ENCODE peak calls at places on chromosomes 5 and 9, in eight cellular contexts. U, Y, H, K, W, Q, S and V are unnamed samples. For H3K27me3, the result is how much of the 10 kb centered on the place peaks cover.

GRCh38 chr9:17613723-17614122 is 34.9 kb downstream of the SH3GL2 start:
- DNase-seq in Y (no peak), Q (no peak), W (no peak), H (no peak), K (no peak), S (peak), U (no peak), V (no peak)

GRCh38 chr9:136807281-136808074 is at the start of gene RABL6:
- DNase-seq in S (peak), Y (peak), U (no peak), K (peak), Q (peak), H (peak), W (peak), V (peak)

GRCh38 chr9:121860744-121861143 is 209.3 kb downstream of the DAB2IP start:
- DNase-seq in S (peak), W (peak), Q (no peak), Y (no peak), K (peak), H (peak), U (no peak), V (no peak)

GRCh38 chr5:98769006-98769255 is 4.5 kb upstream of the RGMB start:
- DNase-seq in S (no peak), Q (peak), H (peak), U (no peak), Y (no peak), K (no peak), W (no peak), V (no peak)

GRCh38 chr9:122076117-122076516 is 17.0 kb downstream of the TTLL11 start:
- DNase-seq in S (no peak), H (no peak), W (no peak), K (peak), Q (no peak), U (no peak), Y (no peak), V (no peak)

GRCh38 chr9:134156564-134157377 is 7.6 kb downstream of the RNU6ATAC start:
- DNase-seq in K (no peak), H (peak), Y (no peak), U (no peak), S (no peak), Q (no peak), W (no peak), V (no peak)

GRCh38 chr5:111530298-111530740 is 18.0 kb upstream of the STARD4 start:
- DNase-seq in W (peak), Y (peak), U (peak), Q (peak), K (peak), S (peak), H (peak), V (peak)

GRCh38 chr5:152686931-152687330 is 281.9 kb upstream of the NMUR2 start:
- DNase-seq in S (peak), K (no peak), Q (no peak), H (no peak), W (no peak), Y (no peak), U (no peak), V (no peak)

GRCh38 chr5:36950586-36951457 is 74.3 kb downstream of the NIPBL start:
- DNase-seq in U (no peak), S (peak), K (no peak), Y (no peak), H (no peak), Q (no peak), W (peak), V (no peak)

GRCh38 chr9:98491778-98492177 is 217.0 kb downstream of the GABBR2 start:
- DNase-seq in U (no peak), Y (no peak), S (peak), H (no peak), Q (no peak), K (no peak), W (peak), V (no peak)

GRCh38 chr9:33480094-33480493 is 6.4 kb upstream of the NOL6 start:
- DNase-seq in H (no peak), S (no peak), U (no peak), Q (no peak), W (no peak), K (no peak), Y (no peak), V (no peak)

GRCh38 chr5:109413463-109413862 is 3.7 kb upstream of the PJA2 start:
- DNase-seq in W (peak), S (peak), H (no peak), U (no peak), Q (no peak), Y (no peak), K (no peak), V (no peak)

GRCh38 chr9:87554177-87554940 is 56.7 kb downstream of the DAPK1 start:
- DNase-seq in H (no peak), U (no peak), Q (no peak), S (no peak), K (no peak), Y (no peak), W (no peak), V (no peak)

GRCh38 chr5:95565280-95565920 is 10.5 kb downstream of the ARSK start:
- DNase-seq in K (no peak), S (peak), W (no peak), H (no peak), Q (no peak), Y (no peak), U (no peak), V (no peak)

GRCh38 chr5:24232929-24233328 is 411.8 kb downstream of the CDH10 start:
- DNase-seq in S (no peak), K (no peak), W (no peak), Y (no peak), Q (no peak), H (no peak), U (no peak), V (no peak)
- TF ChIP-seq CTCF in S (no peak), K (no peak), W (no peak), Y (no peak), Q (no peak), H (no peak), U (no peak), V (no peak)

DNA sequence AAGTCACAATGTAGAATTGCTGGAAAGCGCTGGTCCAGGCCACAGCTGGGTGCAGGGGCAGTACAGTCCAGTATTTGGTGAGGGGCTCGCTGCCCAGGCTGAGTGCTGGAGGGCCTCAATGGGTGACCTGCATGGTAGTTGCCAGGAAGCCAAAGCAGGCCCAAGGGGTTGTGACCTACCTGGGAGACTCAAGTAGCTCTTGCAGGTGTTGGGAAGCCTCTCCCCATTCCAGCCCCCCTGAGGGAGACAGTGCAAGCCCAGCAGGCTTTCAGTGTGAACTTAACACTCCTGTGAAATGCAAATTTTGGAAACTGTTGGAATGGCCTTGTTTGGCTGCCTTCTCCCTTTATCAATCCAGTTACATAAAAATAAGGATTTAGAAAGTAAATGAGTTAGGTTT is 13.9 kb downstream of the KDM4C start:
- DNase-seq in U (no peak), Y (no peak), K (no peak), H (no peak), W (no peak), S (no peak), Q (no peak), V (no peak)
- H3K27me3 ChIP-seq in U (under half), Y (under half), K (under half), H (under half), W (under half), S (under half), Q (under half), V (under half)

DNA sequence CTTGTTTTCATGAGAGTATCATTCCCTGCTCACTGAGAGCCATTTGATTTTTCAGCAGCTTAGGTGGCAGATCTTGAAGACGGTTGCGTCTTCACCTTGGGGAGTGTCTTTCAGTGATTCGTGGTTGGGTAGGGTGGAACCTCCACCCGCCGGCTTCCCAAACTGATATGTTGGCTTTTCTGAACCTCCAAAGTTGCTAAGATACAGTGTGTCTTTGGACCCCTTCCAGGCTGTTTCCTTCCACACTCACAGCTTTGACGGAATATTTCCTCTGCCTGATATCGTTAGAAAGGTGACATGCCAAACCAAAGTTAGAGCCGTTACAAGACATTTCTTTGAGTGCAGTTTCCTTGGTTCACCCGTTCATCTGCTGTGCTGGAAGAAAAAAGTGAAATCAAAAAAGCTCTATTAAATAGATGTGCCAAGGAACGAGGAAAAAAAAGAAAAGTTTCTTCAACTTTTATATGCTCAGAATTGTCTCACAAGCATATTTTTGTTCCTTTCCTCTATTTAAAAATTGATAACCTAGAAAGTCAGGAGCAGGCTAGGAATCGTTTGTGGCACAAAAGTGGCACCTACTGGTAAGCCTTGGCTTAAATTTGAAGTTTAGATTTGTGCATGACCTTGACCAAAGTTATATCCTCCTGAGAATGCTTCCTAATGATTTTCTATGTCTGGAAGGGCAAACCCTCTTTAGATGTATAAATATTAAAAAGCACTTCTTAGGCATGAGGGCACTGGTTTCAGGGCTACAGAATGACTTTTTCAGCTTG is 270.7 kb upstream of the WWC1 start:
- DNase-seq in W (no peak), Q (no peak), Y (no peak), U (no peak), K (no peak), S (peak), H (no peak), V (no peak)
- TF ChIP-seq CTCF in W (peak), Q (no peak), Y (no peak), U (no peak), K (no peak), S (peak), H (peak), V (no peak)

GRCh38 chr5:39755452-39755851 is 330.7 kb upstream of the DAB2 start:
- DNase-seq in K (no peak), W (no peak), S (no peak), H (no peak), Y (no peak), U (no peak), Q (no peak), V (no peak)
- H3K27me3 ChIP-seq in K (under half), W (under half), S (under half), H (under half), Y (under half), U (under half), Q (under half), V (under half)

DNA sequence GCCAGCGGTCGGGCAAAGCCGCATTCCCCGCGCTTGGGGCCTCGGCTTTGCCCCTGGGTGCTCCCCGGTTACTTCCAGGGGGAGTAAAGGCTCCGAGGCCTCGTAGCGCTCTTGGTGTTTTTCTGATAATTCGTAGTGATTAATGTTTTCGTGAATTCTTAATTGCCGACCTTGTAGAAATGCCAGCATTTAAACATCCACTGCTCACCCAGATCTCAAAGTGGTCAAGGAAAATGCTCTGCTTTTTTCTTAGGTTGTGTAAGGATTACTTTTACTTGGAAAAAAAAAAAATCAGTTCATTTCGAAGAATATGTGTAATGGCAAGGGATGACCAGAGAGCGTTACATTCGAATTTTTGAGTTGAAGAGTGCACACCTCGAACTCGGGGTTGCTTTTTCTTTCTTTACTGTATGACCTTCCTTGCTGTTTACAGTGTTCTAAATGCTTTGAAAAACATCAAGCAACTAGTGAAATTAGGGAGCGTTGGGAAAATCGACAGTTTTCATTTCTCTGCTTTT is 731 bp upstream of the TUT7 start:
- DNase-seq in H (no peak), S (no peak), W (no peak), Y (no peak), U (no peak), Q (no peak), K (no peak), V (no peak)
- TF ChIP-seq CTCF in H (peak), S (peak), W (no peak), Y (no peak), U (no peak), Q (no peak), K (no peak), V (peak)

GRCh38 chr5:135538261-135538660 is 2.5 kb upstream of the NEUROG1 start:
- DNase-seq in S (no peak), U (no peak), Y (no peak), W (no peak), K (peak), H (no peak), Q (no peak), V (no peak)
- H3K27me3 ChIP-seq in S (half or more), U (under half), Y (under half), W (half or more), K (under half), H (under half), Q (half or more), V (under half)

DNA sequence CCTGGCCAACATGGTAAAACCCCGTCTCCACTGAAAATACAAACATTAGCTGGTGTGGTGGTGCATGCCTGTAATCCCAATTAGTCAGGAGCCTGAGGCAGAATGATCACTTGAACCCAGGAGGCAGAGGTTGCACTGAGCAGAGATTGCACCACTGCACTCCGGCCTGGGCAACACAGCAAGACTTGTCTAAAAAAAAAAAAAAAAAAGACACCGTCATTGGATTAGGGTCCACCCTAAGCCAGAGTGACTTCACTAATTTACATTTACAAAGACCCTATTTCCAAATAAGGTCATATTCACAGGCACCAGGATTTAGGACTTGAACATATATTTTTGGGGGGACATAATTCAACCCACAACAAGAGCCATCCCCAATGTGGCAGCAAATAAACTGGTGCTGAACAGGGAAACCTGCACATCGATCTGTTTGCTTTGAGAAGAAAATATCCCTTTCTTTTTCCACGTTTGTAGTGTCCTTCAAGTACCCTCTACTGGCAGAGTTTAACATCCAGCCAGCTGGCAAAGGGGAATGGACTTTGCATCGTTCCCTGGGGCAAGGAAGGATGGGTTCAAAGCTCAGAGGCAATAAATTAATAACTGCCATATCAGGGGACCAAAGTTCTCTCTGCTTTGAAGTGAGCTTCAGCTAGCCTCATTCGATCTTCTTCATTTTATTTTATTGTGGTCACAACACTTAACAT is 3.7 kb upstream of the DNAJC25 start:
- DNase-seq in Q (peak), U (no peak), S (no peak), K (no peak), W (no peak), H (peak), Y (no peak), V (no peak)
- TF ChIP-seq CTCF in Q (no peak), U (no peak), S (no peak), K (no peak), W (no peak), H (no peak), Y (no peak), V (no peak)

GRCh38 chr5:45694255-45694834 is 1.8 kb downstream of the HCN1 start:
- DNase-seq in K (no peak), W (no peak), H (no peak), Q (no peak), U (no peak), S (no peak), Y (no peak), V (no peak)

GRCh38 chr5:45691656-45692055 is 4.5 kb downstream of the HCN1 start:
- DNase-seq in H (no peak), S (no peak), Q (no peak), W (no peak), U (no peak), K (no peak), Y (no peak), V (no peak)

GRCh38 chr5:45695011-45695667 is 1.0 kb downstream of the HCN1 start:
- DNase-seq in Y (no peak), U (no peak), Q (no peak), S (no peak), H (no peak), W (no peak), K (no peak), V (no peak)

GRCh38 chr5:45695680-45696093 is 493 bp downstream of the HCN1 start:
- DNase-seq in Y (no peak), S (no peak), H (no peak), K (no peak), U (no peak), W (no peak), Q (no peak), V (no peak)

DNA sequence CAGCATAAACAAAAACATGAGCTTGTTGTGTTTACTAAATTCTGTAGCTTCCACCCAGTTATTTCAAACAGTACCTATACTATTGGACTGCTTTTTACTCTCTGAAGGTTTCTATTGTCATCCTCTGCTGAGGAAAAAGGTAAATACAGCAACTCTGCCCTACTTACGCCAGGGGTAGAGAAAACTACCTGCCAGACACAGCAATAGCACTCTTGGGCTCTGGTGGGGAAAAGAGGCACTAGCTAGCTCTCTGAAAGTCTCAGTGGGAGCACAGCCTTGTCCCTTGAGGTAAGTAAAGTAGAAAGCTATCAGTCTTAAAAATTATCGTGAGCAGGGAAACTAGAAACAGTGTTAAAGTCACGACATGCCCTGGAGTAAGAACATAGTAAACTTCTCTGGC is 3.7 kb downstream of the HCN1 start:
- DNase-seq in K (no peak), S (no peak), U (no peak), H (no peak), Y (no peak), W (no peak), Q (no peak), V (no peak)
- H3K27me3 ChIP-seq in K (under half), S (under half), U (under half), H (under half), Y (under half), W (under half), Q (under half), V (under half)

GRCh38 chr9:73061131-73061530 is 90.5 kb upstream of the ANXA1 start:
- DNase-seq in Y (no peak), W (no peak), Q (no peak), H (no peak), U (no peak), S (no peak), K (no peak), V (no peak)

GRCh38 chr9:73065439-73065838 is 86.2 kb upstream of the ANXA1 start:
- DNase-seq in H (no peak), S (no peak), K (no peak), Q (no peak), U (no peak), W (no peak), Y (no peak), V (no peak)

DNA sequence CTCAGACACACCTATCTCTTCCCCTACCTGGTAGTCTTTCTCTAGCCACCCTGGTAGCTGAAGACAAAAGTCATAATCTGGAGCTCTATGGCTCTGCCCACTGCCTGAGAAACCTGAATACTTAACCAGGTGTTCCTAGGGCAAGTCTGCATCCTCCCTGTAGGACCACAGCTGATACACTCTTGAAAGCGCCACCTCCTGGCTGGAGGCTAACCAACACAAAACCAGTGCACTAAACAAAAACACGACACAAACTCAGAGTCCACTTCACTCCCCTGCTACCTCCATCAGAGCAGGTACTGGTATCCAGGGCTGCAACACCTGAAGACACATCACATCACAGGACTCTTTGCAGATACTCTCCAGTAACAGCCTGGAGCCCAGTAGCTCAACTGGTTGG is 84.6 kb upstream of the ANXA1 start:
- DNase-seq in K (no peak), Y (no peak), U (no peak), Q (no peak), W (no peak), S (no peak), H (no peak), V (no peak)
- TF ChIP-seq CTCF in K (no peak), Y (no peak), U (peak), Q (no peak), W (peak), S (no peak), H (no peak), V (no peak)

GRCh38 chr9:83538890-83539238 is 663 bp upstream of the FRMD3 start:
- DNase-seq in Y (no peak), U (no peak), S (no peak), H (no peak), W (no peak), K (no peak), Q (no peak), V (no peak)

GRCh38 chr9:83535736-83536135 is 2.5 kb downstream of the FRMD3 start:
- DNase-seq in U (no peak), S (no peak), H (no peak), Y (no peak), Q (no peak), K (no peak), W (no peak), V (no peak)

GRCh38 chr9:83538172-83538889 is at the start of gene FRMD3:
- DNase-seq in H (peak), Q (peak), W (peak), S (peak), U (peak), Y (no peak), K (peak), V (no peak)

GRCh38 chr9:83537331-83538171 is 650 bp downstream of the FRMD3 start:
- DNase-seq in W (no peak), H (no peak), K (no peak), S (peak), Q (peak), U (no peak), Y (no peak), V (peak)

GRCh38 chr9:83536332-83536731 is 1.9 kb downstream of the FRMD3 start:
- DNase-seq in Q (no peak), K (no peak), U (no peak), H (no peak), Y (no peak), S (no peak), W (no peak), V (no peak)
- H3K27me3 ChIP-seq in Q (under half), K (under half), U (under half), H (under half), Y (under half), S (under half), W (under half), V (under half)